ENCODE peak calls at places on chromosomes 5 and 9, in eight cellular contexts. H is astrocyte of the cerebellum, X is sigmoid colon, N is IMR-90, V is activated B cell treated with CpG ODN at 0.5 μM for 24 hours, I is uterus, B is suprapubic skin, Z is cardiac fibroblast. D is an unnamed sample.

GRCh38 chr9:135989722-135990467 is 28.7 kb upstream of the UBAC1 start:
- DNase-seq in B (no peak), X (no peak), I (no peak), Z (no peak), N (no peak), H (no peak), V (no peak), D (no peak)

GRCh38 chr9:95381243-95381642 is 63.7 kb upstream of the FANCC start:
- DNase-seq in X (no peak), H (peak), I (no peak), V (no peak), N (peak), B (no peak), Z (peak), D (no peak)

GRCh38 chr5:73264626-73265025 is 91.6 kb downstream of the TMEM174 start:
- DNase-seq in N (no peak), I (no peak), B (no peak), X (no peak), V (no peak), Z (no peak), H (no peak), D (no peak)

GRCh38 chr9:86406366-86406765 is 52.2 kb upstream of the TUT7 start:
- DNase-seq in H (no peak), Z (peak), X (no peak), V (no peak), N (peak), B (no peak), I (peak), D (no peak)

GRCh38 chr9:37511006-37511714 is 25.4 kb downstream of the POLR1E start:
- DNase-seq in V (no peak), X (no peak), N (no peak), B (no peak), I (no peak), Z (no peak), H (no peak), D (peak)

GRCh38 chr5:147963948-147964693 is 57.8 kb upstream of the C5orf46 start:
- DNase-seq in H (no peak), N (no peak), V (no peak), I (peak), B (no peak), X (no peak), Z (peak), D (no peak)

GRCh38 chr9:18786196-18786595 is 246.8 kb downstream of the SAXO1 start:
- DNase-seq in B (no peak), Z (peak), I (no peak), H (no peak), N (no peak), X (no peak), V (no peak), D (no peak)

GRCh38 chr5:1594336-1595106 is 70.8 kb upstream of the LPCAT1 start:
- DNase-seq in H (no peak), Z (peak), B (no peak), N (no peak), I (peak), V (peak), X (peak), D (peak)

GRCh38 chr9:21017092-21017491 is 14.3 kb downstream of the HACD4 start:
- DNase-seq in H (no peak), I (no peak), B (no peak), N (peak), X (no peak), V (no peak), Z (peak), D (no peak)

GRCh38 chr5:55903121-55903701 is 52.1 kb downstream of the IL31RA start:
- DNase-seq in H (no peak), N (peak), X (no peak), I (no peak), B (no peak), Z (peak), V (peak), D (peak)

GRCh38 chr5:17257705-17258273 is 40.4 kb downstream of the BASP1 start:
- DNase-seq in Z (peak), N (peak), I (no peak), V (no peak), B (no peak), X (no peak), H (no peak), D (peak)
- TF ChIP-seq CTCF in Z (no peak), N (no peak), I (no peak), V (no peak), B (no peak), X (no peak), H (no peak), D (no peak)

GRCh38 chr9:131838581-131839280 is 98.9 kb upstream of the RAPGEF1 start:
- DNase-seq in V (no peak), I (no peak), Z (no peak), X (no peak), B (no peak), H (no peak), N (no peak), D (no peak)
- TF ChIP-seq CTCF in V (no peak), I (no peak), Z (no peak), X (no peak), B (no peak), H (no peak), N (no peak), D (no peak)

GRCh38 chr5:132221781-132222648 is 5.6 kb downstream of the P4HA2 start:
- DNase-seq in H (peak), X (peak), B (no peak), V (no peak), Z (peak), N (peak), I (peak), D (no peak)
- TF ChIP-seq CTCF in H (peak), X (no peak), B (no peak), V (no peak), Z (no peak), N (peak), I (peak), D (no peak)

DNA sequence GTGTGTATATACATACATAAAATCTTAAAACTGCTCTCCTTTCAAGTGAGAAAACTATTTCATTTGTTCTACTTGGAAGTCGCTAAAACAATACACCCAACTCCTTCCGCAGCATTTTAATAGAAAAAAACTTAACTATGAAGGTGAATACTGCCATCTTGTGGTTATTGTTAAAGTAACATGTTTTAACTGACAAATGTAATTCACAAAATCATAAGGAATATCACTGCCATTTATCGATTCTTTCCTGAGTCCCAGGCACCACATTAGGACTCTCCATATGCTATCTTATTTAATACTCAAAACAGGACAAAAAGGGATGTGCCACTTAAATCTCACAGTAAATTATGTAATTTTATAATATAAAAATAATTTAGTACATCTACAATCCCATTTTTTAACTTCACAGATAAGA is 130.5 kb upstream of the ITGA1 start:
- DNase-seq in B (no peak), Z (peak), X (no peak), H (peak), V (no peak), I (no peak), N (peak), D (peak)
- TF ChIP-seq CTCF in B (no peak), Z (peak), X (peak), H (peak), V (no peak), I (peak), N (peak), D (peak)